ENCODE peak calls at places on chromosomes 13 and 19, in seven cellular contexts. One of them, this sample, is unnamed.

GRCh38 chr13:93558637-93559036 is 332.0 kb downstream of the GPC6 start:
- DNase-seq in A549: no peak
- DNase-seq in CD4-positive, CD25-positive, alpha-beta regulatory T cell: no peak
- DNase-seq in naive thymus-derived CD4-positive, alpha-beta T cell: no peak
- DNase-seq in GM12864: no peak
- DNase-seq in mucosa of descending colon: no peak
- DNase-seq in lower leg skin: no peak
- DNase-seq in this sample: no peak

GRCh38 chr13:23141964-23142363 is 38.8 kb upstream of the SGCG start:
- DNase-seq in CD4-positive, CD25-positive, alpha-beta regulatory T cell: no peak
- DNase-seq in lower leg skin: no peak
- DNase-seq in mucosa of descending colon: no peak
- DNase-seq in GM12864: no peak
- DNase-seq in naive thymus-derived CD4-positive, alpha-beta T cell: no peak
- DNase-seq in A549: no peak
- DNase-seq in this sample: no peak

GRCh38 chr13:106491928-106492327 is 43.5 kb downstream of the EFNB2 start:
- DNase-seq in lower leg skin: no peak
- DNase-seq in GM12864: no peak
- DNase-seq in naive thymus-derived CD4-positive, alpha-beta T cell: no peak
- DNase-seq in CD4-positive, CD25-positive, alpha-beta regulatory T cell: no peak
- DNase-seq in A549: no peak
- DNase-seq in mucosa of descending colon: no peak
- DNase-seq in this sample: no peak

GRCh38 chr13:36883829-36884228 is 36.2 kb downstream of the SMAD9 start:
- DNase-seq in lower leg skin: no peak
- DNase-seq in mucosa of descending colon: no peak
- DNase-seq in A549: no peak
- DNase-seq in naive thymus-derived CD4-positive, alpha-beta T cell: no peak
- DNase-seq in GM12864: no peak
- DNase-seq in CD4-positive, CD25-positive, alpha-beta regulatory T cell: no peak
- DNase-seq in this sample: no peak

GRCh38 chr19:19944583-19944880 is 43.8 kb downstream of the ZNF93 start:
- DNase-seq in CD4-positive, CD25-positive, alpha-beta regulatory T cell: no peak
- DNase-seq in GM12864: no peak
- DNase-seq in A549: no peak
- DNase-seq in naive thymus-derived CD4-positive, alpha-beta T cell: no peak
- DNase-seq in mucosa of descending colon: no peak
- DNase-seq in lower leg skin: no peak
- DNase-seq in this sample: no peak

GRCh38 chr13:51998723-51999471 is 12.4 kb downstream of the ATP7B start:
- DNase-seq in GM12864: no peak
- DNase-seq in mucosa of descending colon: no peak
- DNase-seq in A549: no peak
- DNase-seq in lower leg skin: no peak
- DNase-seq in CD4-positive, CD25-positive, alpha-beta regulatory T cell: no peak
- DNase-seq in naive thymus-derived CD4-positive, alpha-beta T cell: no peak
- DNase-seq in this sample: no peak

GRCh38 chr13:31322025-31322424 is 122.2 kb downstream of the B3GLCT start:
- DNase-seq in CD4-positive, CD25-positive, alpha-beta regulatory T cell: no peak
- DNase-seq in A549: no peak
- DNase-seq in mucosa of descending colon: no peak
- DNase-seq in lower leg skin: peak; percentile 52
- DNase-seq in naive thymus-derived CD4-positive, alpha-beta T cell: no peak
- DNase-seq in GM12864: no peak
- DNase-seq in this sample: peak; percentile 89

GRCh38 chr13:102312841-102313240 is 89.0 kb downstream of the FGF14 start:
- DNase-seq in naive thymus-derived CD4-positive, alpha-beta T cell: no peak
- DNase-seq in GM12864: no peak
- DNase-seq in lower leg skin: no peak
- DNase-seq in mucosa of descending colon: no peak
- DNase-seq in A549: no peak
- DNase-seq in CD4-positive, CD25-positive, alpha-beta regulatory T cell: no peak
- DNase-seq in this sample: no peak

GRCh38 chr19:23439623-23440022 is 44.4 kb upstream of the ZNF91 start:
- DNase-seq in naive thymus-derived CD4-positive, alpha-beta T cell: no peak
- DNase-seq in CD4-positive, CD25-positive, alpha-beta regulatory T cell: no peak
- DNase-seq in A549: no peak
- DNase-seq in GM12864: no peak
- DNase-seq in lower leg skin: no peak
- DNase-seq in mucosa of descending colon: no peak
- DNase-seq in this sample: no peak

GRCh38 chr19:46303702-46304397 is 7.0 kb downstream of the HIF3A start:
- DNase-seq in CD4-positive, CD25-positive, alpha-beta regulatory T cell: no peak
- DNase-seq in GM12864: no peak
- DNase-seq in lower leg skin: peak; percentile 50
- DNase-seq in naive thymus-derived CD4-positive, alpha-beta T cell: no peak
- DNase-seq in A549: peak; percentile 40
- DNase-seq in mucosa of descending colon: peak; percentile 91
- DNase-seq in this sample: peak; percentile 64

GRCh38 chr19:49224856-49225255 is 67.3 kb downstream of the TRPM4 start:
- DNase-seq in A549: peak; percentile 84
- DNase-seq in CD4-positive, CD25-positive, alpha-beta regulatory T cell: no peak
- DNase-seq in mucosa of descending colon: peak; percentile 65
- DNase-seq in lower leg skin: no peak
- DNase-seq in naive thymus-derived CD4-positive, alpha-beta T cell: peak; percentile 15
- DNase-seq in GM12864: no peak
- DNase-seq in this sample: peak; percentile 67

GRCh38 chr19:39156230-39156890 is 30.8 kb downstream of the PAK4 start:
- DNase-seq in naive thymus-derived CD4-positive, alpha-beta T cell: no peak
- DNase-seq in CD4-positive, CD25-positive, alpha-beta regulatory T cell: no peak
- DNase-seq in lower leg skin: no peak
- DNase-seq in GM12864: no peak
- DNase-seq in A549: no peak
- DNase-seq in mucosa of descending colon: no peak
- DNase-seq in this sample: no peak

GRCh38 chr19:55368701-55369563 is 1.3 kb downstream of the IL11 start:
- DNase-seq in CD4-positive, CD25-positive, alpha-beta regulatory T cell: no peak
- DNase-seq in A549: no peak
- DNase-seq in mucosa of descending colon: peak; percentile 42
- DNase-seq in lower leg skin: no peak
- DNase-seq in GM12864: no peak
- DNase-seq in naive thymus-derived CD4-positive, alpha-beta T cell: no peak
- DNase-seq in this sample: peak; percentile 41

GRCh38 chr13:25958983-25959382 is 92.8 kb downstream of the SHISA2 start:
- DNase-seq in mucosa of descending colon: no peak
- DNase-seq in naive thymus-derived CD4-positive, alpha-beta T cell: no peak
- DNase-seq in A549: no peak
- DNase-seq in lower leg skin: no peak
- DNase-seq in CD4-positive, CD25-positive, alpha-beta regulatory T cell: no peak
- DNase-seq in GM12864: no peak
- DNase-seq in this sample: no peak

GRCh38 chr19:1904385-1905070 is 671 bp upstream of the ADAT3 start:
- DNase-seq in naive thymus-derived CD4-positive, alpha-beta T cell: no peak
- DNase-seq in mucosa of descending colon: no peak
- DNase-seq in A549: no peak
- DNase-seq in GM12864: peak; percentile 88
- DNase-seq in CD4-positive, CD25-positive, alpha-beta regulatory T cell: no peak
- DNase-seq in lower leg skin: peak; percentile 80
- DNase-seq in this sample: no peak

GRCh38 chr19:2043269-2043641 is 7.8 kb downstream of the MKNK2 start:
- DNase-seq in lower leg skin: peak; percentile 30
- DNase-seq in mucosa of descending colon: peak; percentile 62
- DNase-seq in A549: no peak
- DNase-seq in GM12864: no peak
- DNase-seq in naive thymus-derived CD4-positive, alpha-beta T cell: no peak
- DNase-seq in CD4-positive, CD25-positive, alpha-beta regulatory T cell: no peak
- DNase-seq in this sample: no peak

GRCh38 chr13:75430618-75431209 is 51.3 kb downstream of the TBC1D4 start:
- DNase-seq in mucosa of descending colon: no peak
- DNase-seq in A549: no peak
- DNase-seq in lower leg skin: no peak
- DNase-seq in naive thymus-derived CD4-positive, alpha-beta T cell: no peak
- DNase-seq in GM12864: no peak
- DNase-seq in CD4-positive, CD25-positive, alpha-beta regulatory T cell: no peak
- DNase-seq in this sample: no peak
- H3K4me3 ChIP-seq in mucosa of descending colon: no peak overlapping the region
- H3K4me3 ChIP-seq in A549: no peak overlapping the region
- H3K4me3 ChIP-seq in lower leg skin: no peak overlapping the region
- H3K4me3 ChIP-seq in naive thymus-derived CD4-positive, alpha-beta T cell: no peak overlapping the region
- H3K4me3 ChIP-seq in GM12864: peak overlapping the region; percentile 39
- H3K4me3 ChIP-seq in CD4-positive, CD25-positive, alpha-beta regulatory T cell: no peak overlapping the region
- H3K4me3 ChIP-seq in this sample: no peak overlapping the region

DNA sequence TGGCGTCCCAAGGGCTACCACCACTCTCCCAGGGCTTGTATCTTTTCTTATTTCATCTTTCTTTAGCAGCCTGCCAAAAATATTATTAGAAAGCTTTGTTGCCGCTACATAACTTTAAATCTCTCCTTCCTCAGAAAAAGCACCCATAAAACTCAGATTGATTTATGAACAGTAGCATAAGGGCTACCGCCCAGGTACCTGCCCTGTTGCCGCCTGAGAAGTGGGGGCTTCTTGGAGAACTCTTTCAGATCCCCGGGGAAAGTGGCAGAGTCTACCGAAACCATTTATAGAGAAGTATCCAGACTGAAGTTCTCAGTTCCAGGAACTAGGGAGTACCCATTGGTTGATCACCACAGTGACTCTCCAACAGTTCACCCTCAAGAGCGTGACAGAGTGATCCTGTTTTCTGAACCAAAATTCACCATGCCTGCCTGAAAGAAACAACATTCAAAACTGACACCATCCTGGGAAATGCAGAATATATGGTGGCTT is 697 bp upstream of the N4BP2L1 start:
- DNase-seq in mucosa of descending colon: no peak
- DNase-seq in naive thymus-derived CD4-positive, alpha-beta T cell: no peak
- DNase-seq in CD4-positive, CD25-positive, alpha-beta regulatory T cell: peak; percentile 10
- DNase-seq in GM12864: no peak
- DNase-seq in lower leg skin: no peak
- DNase-seq in A549: no peak
- DNase-seq in this sample: no peak
- H3K4me3 ChIP-seq in mucosa of descending colon: peak overlapping the region; percentile 46
- H3K4me3 ChIP-seq in naive thymus-derived CD4-positive, alpha-beta T cell: peak overlapping the region; percentile 64
- H3K4me3 ChIP-seq in CD4-positive, CD25-positive, alpha-beta regulatory T cell: peak overlapping the region; percentile 80
- H3K4me3 ChIP-seq in GM12864: peak overlapping the region; percentile 92
- H3K4me3 ChIP-seq in lower leg skin: no peak overlapping the region
- H3K4me3 ChIP-seq in A549: peak overlapping the region; percentile 70
- H3K4me3 ChIP-seq in this sample: peak overlapping the region; percentile 61

GRCh38 chr19:58058428-58058827 is 654 bp upstream of the ZNF135 start:
- DNase-seq in GM12864: no peak
- DNase-seq in CD4-positive, CD25-positive, alpha-beta regulatory T cell: no peak
- DNase-seq in mucosa of descending colon: no peak
- DNase-seq in naive thymus-derived CD4-positive, alpha-beta T cell: no peak
- DNase-seq in A549: no peak
- DNase-seq in lower leg skin: no peak
- DNase-seq in this sample: no peak
- H3K4me3 ChIP-seq in GM12864: no peak overlapping the region
- H3K4me3 ChIP-seq in CD4-positive, CD25-positive, alpha-beta regulatory T cell: no peak overlapping the region
- H3K4me3 ChIP-seq in mucosa of descending colon: no peak overlapping the region
- H3K4me3 ChIP-seq in naive thymus-derived CD4-positive, alpha-beta T cell: peak overlapping the region; percentile 39
- H3K4me3 ChIP-seq in A549: no peak overlapping the region
- H3K4me3 ChIP-seq in lower leg skin: no peak overlapping the region
- H3K4me3 ChIP-seq in this sample: no peak overlapping the region

DNA sequence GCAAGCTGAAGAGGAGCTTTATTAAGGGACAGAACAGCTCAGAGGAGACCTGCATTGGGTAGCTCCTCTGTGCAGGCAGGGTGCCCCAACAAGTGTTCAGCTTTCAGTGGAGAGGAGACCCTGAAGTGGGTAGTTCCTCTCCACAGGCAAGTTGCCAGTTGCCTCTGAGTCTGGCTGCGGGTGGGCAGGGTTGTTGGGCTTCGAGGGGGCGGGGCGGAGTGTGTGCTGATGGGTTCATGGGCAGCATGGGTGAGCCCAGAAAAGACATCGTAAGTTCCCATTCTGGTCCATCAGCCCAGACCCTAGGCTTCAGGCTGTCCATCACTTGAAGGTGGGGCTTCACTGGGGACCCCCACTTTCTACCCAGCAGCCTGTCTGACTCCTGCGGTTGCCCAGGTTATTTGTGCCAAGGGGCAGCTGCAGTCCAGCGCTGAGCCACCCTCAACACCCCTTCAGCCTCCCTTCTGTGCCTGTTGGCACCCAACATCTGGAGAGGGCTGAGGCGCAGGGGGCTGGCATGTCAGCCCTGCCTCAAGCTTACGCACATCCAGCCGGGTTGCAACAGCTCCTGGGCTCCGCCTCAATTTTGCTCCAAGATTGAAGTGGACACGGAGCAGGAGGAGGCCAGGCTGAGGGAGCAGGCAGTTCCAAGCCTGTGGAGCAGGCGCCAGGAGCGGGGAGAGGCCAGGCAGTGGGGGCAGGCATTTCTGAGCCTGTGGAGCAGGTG is 350.5 kb upstream of the PCDH20 start:
- DNase-seq in GM12864: no peak
- DNase-seq in mucosa of descending colon: peak; percentile 31
- DNase-seq in A549: no peak
- DNase-seq in lower leg skin: no peak
- DNase-seq in naive thymus-derived CD4-positive, alpha-beta T cell: no peak
- DNase-seq in CD4-positive, CD25-positive, alpha-beta regulatory T cell: no peak
- DNase-seq in this sample: no peak
- H3K4me3 ChIP-seq in GM12864: no peak overlapping the region
- H3K4me3 ChIP-seq in mucosa of descending colon: no peak overlapping the region
- H3K4me3 ChIP-seq in A549: no peak overlapping the region
- H3K4me3 ChIP-seq in lower leg skin: no peak overlapping the region
- H3K4me3 ChIP-seq in naive thymus-derived CD4-positive, alpha-beta T cell: no peak overlapping the region
- H3K4me3 ChIP-seq in CD4-positive, CD25-positive, alpha-beta regulatory T cell: no peak overlapping the region
- H3K4me3 ChIP-seq in this sample: no peak overlapping the region

GRCh38 chr19:3045885-3046603 is 16.3 kb downstream of the TLE5 start:
- DNase-seq in CD4-positive, CD25-positive, alpha-beta regulatory T cell: no peak
- DNase-seq in naive thymus-derived CD4-positive, alpha-beta T cell: no peak
- DNase-seq in mucosa of descending colon: no peak
- DNase-seq in A549: no peak
- DNase-seq in lower leg skin: no peak
- DNase-seq in GM12864: no peak
- DNase-seq in this sample: no peak
- H3K4me3 ChIP-seq in CD4-positive, CD25-positive, alpha-beta regulatory T cell: no peak overlapping the region
- H3K4me3 ChIP-seq in naive thymus-derived CD4-positive, alpha-beta T cell: no peak overlapping the region
- H3K4me3 ChIP-seq in mucosa of descending colon: no peak overlapping the region
- H3K4me3 ChIP-seq in A549: no peak overlapping the region
- H3K4me3 ChIP-seq in lower leg skin: no peak overlapping the region
- H3K4me3 ChIP-seq in GM12864: no peak overlapping the region
- H3K4me3 ChIP-seq in this sample: no peak overlapping the region

GRCh38 chr19:37718357-37718756 is 1.2 kb downstream of the ZNF607 start:
- DNase-seq in naive thymus-derived CD4-positive, alpha-beta T cell: no peak
- DNase-seq in GM12864: no peak
- DNase-seq in A549: no peak
- DNase-seq in mucosa of descending colon: no peak
- DNase-seq in CD4-positive, CD25-positive, alpha-beta regulatory T cell: no peak
- DNase-seq in lower leg skin: no peak
- DNase-seq in this sample: no peak
- H3K4me3 ChIP-seq in naive thymus-derived CD4-positive, alpha-beta T cell: peak overlapping the region; percentile 63
- H3K4me3 ChIP-seq in GM12864: peak overlapping the region; percentile 81
- H3K4me3 ChIP-seq in A549: peak overlapping the region; percentile 85
- H3K4me3 ChIP-seq in mucosa of descending colon: no peak overlapping the region
- H3K4me3 ChIP-seq in CD4-positive, CD25-positive, alpha-beta regulatory T cell: peak overlapping the region; percentile 59
- H3K4me3 ChIP-seq in lower leg skin: no peak overlapping the region
- H3K4me3 ChIP-seq in this sample: peak overlapping the region; percentile 93

This sample was measured in fibroblast of pulmonary artery.